ENCODE peak calls at places on chromosomes 16 and 17, in ten cellular contexts. V, E, S, W, B, K, M, I, J and F are unnamed samples.

GRCh38 chr17:34579979-34580684 is 750 bp downstream of the TMEM132E start:
- DNase-seq in V (no peak), E (peak; percentile 58), S (no peak), W (no peak), B (peak; percentile 11), K (no peak), M (no peak), I (peak; percentile 30), J (no peak), F (no peak)

GRCh38 chr17:67376509-67376891 is 581 bp upstream of the PITPNC1 start:
- DNase-seq in V (no peak), E (no peak), S (no peak), W (no peak), B (peak; percentile 32), K (peak; percentile 44), M (peak; percentile 68), I (no peak), J (no peak), F (no peak)

GRCh38 chr16:84194470-84195200 is 3.7 kb downstream of the ADAD2 start:
- DNase-seq in V (no peak), E (no peak), S (no peak), W (no peak), B (no peak), K (no peak), M (no peak), I (no peak), J (no peak), F (no peak)

GRCh38 chr16:57058291-57058861 is 34.0 kb upstream of the CPNE2 start:
- DNase-seq in V (no peak), E (no peak), S (no peak), W (no peak), B (no peak), K (no peak), M (no peak), I (no peak), J (no peak), F (no peak)

GRCh38 chr16:56625140-56625942 is at the start of gene MT1E:
- DNase-seq in V (peak; percentile 65), E (no peak), S (peak; percentile 70), W (peak; percentile 67), B (peak; percentile 88), K (peak; percentile 75), M (peak; percentile 93), I (peak; percentile 86), J (no peak), F (no peak)

GRCh38 chr17:12866244-12866643 is 76.9 kb downstream of the ARHGAP44 start:
- DNase-seq in V (no peak), E (no peak), S (no peak), W (no peak), B (no peak), K (no peak), M (no peak), I (no peak), J (no peak), F (no peak)

GRCh38 chr16:88442811-88443576 is 10.1 kb upstream of the ZFPM1 start:
- DNase-seq in V (peak; percentile 54), E (peak; percentile 95), S (peak; percentile 66), W (peak; percentile 95), B (peak; percentile 75), K (peak; percentile 37), M (peak; percentile 78), I (peak; percentile 75), J (peak; percentile 89), F (no peak)

GRCh38 chr17:41824086-41824485 is 11.3 kb downstream of the FKBP10 start:
- DNase-seq in V (no peak), E (no peak), S (no peak), W (no peak), B (no peak), K (no peak), M (no peak), I (no peak), J (no peak), F (no peak)

GRCh38 chr17:57158795-57159194 is 73.7 kb downstream of the AKAP1 start:
- DNase-seq in V (no peak), E (no peak), S (no peak), W (no peak), B (no peak), K (no peak), M (no peak), I (no peak), J (no peak), F (no peak)

GRCh38 chr16:6345090-6345489 is 987.6 kb upstream of the RBFOX1 start:
- DNase-seq in V (no peak), E (no peak), S (no peak), W (no peak), B (no peak), K (no peak), M (no peak), I (no peak), J (no peak), F (no peak)

GRCh38 chr17:5773942-5774341 is 189.6 kb upstream of the NLRP1 start:
- DNase-seq in V (no peak), E (no peak), S (no peak), W (no peak), B (no peak), K (no peak), M (no peak), I (no peak), J (no peak), F (no peak)

GRCh38 chr16:73092236-73092781 is 44.4 kb upstream of the ZFHX3 start:
- DNase-seq in V (no peak), E (no peak), S (no peak), W (no peak), B (no peak), K (no peak), M (no peak), I (no peak), J (no peak), F (no peak)

GRCh38 chr17:44501866-44502265 is 1.3 kb downstream of the GPATCH8 start:
- DNase-seq in V (no peak), E (no peak), S (no peak), W (no peak), B (no peak), K (no peak), M (no peak), I (no peak), J (no peak), F (no peak)

GRCh38 chr17:82752371-82753200 is 721 bp downstream of the TBCD start:
- DNase-seq in V (no peak), E (peak; percentile 67), S (no peak), W (peak; percentile 70), B (peak; percentile 27), K (no peak), M (no peak), I (no peak), J (no peak), F (no peak)

GRCh38 chr16:48614759-48615158 is 4.8 kb upstream of the N4BP1 start:
- DNase-seq in V (no peak), E (no peak), S (no peak), W (no peak), B (no peak), K (no peak), M (no peak), I (no peak), J (no peak), F (no peak)

GRCh38 chr16:28585674-28586073 is 11.2 kb downstream of the SULT1A2 start:
- DNase-seq in V (no peak), E (no peak), S (no peak), W (no peak), B (no peak), K (no peak), M (no peak), I (no peak), J (no peak), F (no peak)

GRCh38 chr16:24838554-24839266 is 7.1 kb upstream of the SLC5A11 start:
- DNase-seq in V (no peak), E (no peak), S (no peak), W (no peak), B (peak; percentile 84), K (peak; percentile 62), M (peak; percentile 78), I (no peak), J (no peak), F (no peak)

GRCh38 chr16:10895053-10895946 is 18.3 kb downstream of the CIITA start:
- DNase-seq in V (no peak), E (no peak), S (no peak), W (no peak), B (peak; percentile 51), K (no peak), M (no peak), I (no peak), J (peak; percentile 39), F (no peak)

GRCh38 chr17:8997994-8998628 is 23.2 kb upstream of the NTN1 start:
- DNase-seq in V (peak; percentile 8), E (peak; percentile 83), S (peak; percentile 71), W (peak; percentile 67), B (peak; percentile 68), K (peak; percentile 6), M (peak; percentile 79), I (peak; percentile 44), J (peak; percentile 47), F (peak; percentile 51)

GRCh38 chr17:77815127-77815905 is 143.2 kb upstream of the TNRC6C start:
- DNase-seq in V (no peak), E (no peak), S (no peak), W (no peak), B (no peak), K (no peak), M (no peak), I (no peak), J (no peak), F (no peak)

GRCh38 chr16:71441348-71441781 is 489 bp downstream of the TLE7 start:
- DNase-seq in V (no peak), E (no peak), S (no peak), W (no peak), B (peak; percentile 30), K (no peak), M (no peak), I (no peak), J (no peak), F (no peak)

GRCh38 chr17:39450847-39451581 is at the start of gene MED1:
- DNase-seq in V (peak; percentile 74), E (peak; percentile 97), S (peak; percentile 88), W (peak; percentile 94), B (peak; percentile 99), K (peak; percentile 97), M (peak; percentile 97), I (peak; percentile 95), J (peak; percentile 85), F (peak; percentile 88)

GRCh38 chr17:42104264-42104663 is 6.0 kb upstream of the ZNF385C start:
- DNase-seq in V (no peak), E (no peak), S (no peak), W (no peak), B (no peak), K (no peak), M (no peak), I (no peak), J (no peak), F (no peak)

GRCh38 chr17:71436479-71436878 is 684.3 kb upstream of the SOX9 start:
- DNase-seq in V (no peak), E (no peak), S (no peak), W (no peak), B (no peak), K (no peak), M (no peak), I (no peak), J (no peak), F (no peak)

GRCh38 chr17:74566132-74566753 is 1.1 kb downstream of the CD300H start:
- DNase-seq in V (no peak), E (peak; percentile 66), S (no peak), W (peak; percentile 52), B (peak; percentile 67), K (no peak), M (no peak), I (no peak), J (no peak), F (peak; percentile 27)

GRCh38 chr17:33436321-33436720 is 143.2 kb upstream of the ASIC2 start:
- DNase-seq in V (no peak), E (no peak), S (no peak), W (no peak), B (peak; percentile 45), K (no peak), M (no peak), I (no peak), J (no peak), F (no peak)

GRCh38 chr17:31588512-31588911 is 197.0 kb downstream of the RAB11FIP4 start:
- DNase-seq in V (no peak), E (no peak), S (no peak), W (no peak), B (no peak), K (no peak), M (no peak), I (no peak), J (no peak), F (no peak)

GRCh38 chr17:77742579-77742978 is 215.9 kb upstream of the TNRC6C start:
- DNase-seq in V (no peak), E (no peak), S (no peak), W (no peak), B (no peak), K (no peak), M (no peak), I (no peak), J (no peak), F (no peak)